ENCODE peak calls at places on chromosomes 13 and 19, in four cellular contexts. R, B, X and A are unnamed samples.

GRCh38 chr13:44692173-44692713 is 116.1 kb upstream of the TSC22D1 start:
- DNase-seq in B (no peak), R (peak), X (no peak), A (no peak)

GRCh38 chr13:98885605-98886004 is 92.3 kb downstream of the DOCK9 start:
- DNase-seq in X (no peak), B (no peak), R (no peak), A (no peak)

GRCh38 chr19:18804139-18804601 is 13.1 kb upstream of the COMP start:
- DNase-seq in R (no peak), X (no peak), B (no peak), A (no peak)

GRCh38 chr19:46040952-46041500 is at the start of gene IGFL4:
- DNase-seq in B (no peak), R (no peak), X (no peak), A (no peak)

GRCh38 chr19:51784922-51785690 is 9.9 kb upstream of the FPR3 start:
- DNase-seq in X (no peak), B (no peak), R (no peak), A (peak)

GRCh38 chr19:35856546-35857149 is at the start of gene KIRREL2:
- DNase-seq in X (no peak), R (no peak), B (no peak), A (no peak)

GRCh38 chr13:99150575-99151370 is 49.9 kb upstream of the UBAC2 start:
- DNase-seq in R (no peak), X (no peak), B (no peak), A (peak)

GRCh38 chr13:85501616-85502015 is 297.6 kb downstream of the SLITRK6 start:
- DNase-seq in B (no peak), R (no peak), X (no peak), A (no peak)

GRCh38 chr13:109657395-109657794 is 129.0 kb downstream of the IRS2 start:
- DNase-seq in X (no peak), B (no peak), R (no peak), A (no peak)

GRCh38 chr13:98273824-98274786 is 97.0 kb upstream of the RNF113B start:
- DNase-seq in B (no peak), X (no peak), R (no peak), A (no peak)

GRCh38 chr13:50810998-50811397 is 32.5 kb downstream of the DLEU7 start:
- DNase-seq in B (no peak), X (no peak), R (no peak), A (no peak)

GRCh38 chr13:20416223-20416622 is 109.4 kb downstream of the CRYL1 start:
- DNase-seq in X (no peak), R (no peak), B (no peak), A (no peak)

GRCh38 chr19:47021536-47022139 is 2.0 kb downstream of the NPAS1 start:
- DNase-seq in R (no peak), X (no peak), B (no peak), A (no peak)

GRCh38 chr13:31862828-31863227 is 123.5 kb downstream of the RXFP2 start:
- DNase-seq in R (no peak), X (no peak), B (no peak), A (no peak)

GRCh38 chr13:103200118-103200885 is 134.1 kb upstream of the SLC10A2 start:
- DNase-seq in R (no peak), X (no peak), B (no peak), A (no peak)

GRCh38 chr19:23557381-23557780 is 129.6 kb downstream of the ZNF675 start:
- DNase-seq in R (no peak), X (no peak), B (no peak), A (no peak)

GRCh38 chr13:34086281-34086680 is 268.3 kb downstream of the RFC3 start:
- DNase-seq in B (no peak), X (no peak), R (no peak), A (no peak)

GRCh38 chr13:24185591-24186232 is 25.2 kb downstream of the SPATA13 start:
- DNase-seq in R (no peak), X (no peak), B (no peak), A (no peak)